ENCODE peak calls at places on chromosomes 6 and 20, in four cellular contexts. I, K, T and R are unnamed samples.

GRCh38 chr6:54515013-54515412 is 206.8 kb downstream of the TINAG start:
- DNase-seq in I (no peak), K (peak), T (no peak), R (no peak)

GRCh38 chr20:41150664-41151063 is 13.3 kb downstream of the PLCG1 start:
- DNase-seq in I (peak), K (no peak), T (peak), R (no peak)

GRCh38 chr20:39264506-39265172 is 302.5 kb downstream of the DHX35 start:
- DNase-seq in T (peak), K (peak), I (peak), R (peak)

GRCh38 chr6:15621203-15622044 is 41.4 kb downstream of the DTNBP1 start:
- DNase-seq in K (no peak), I (peak), T (peak), R (no peak)

GRCh38 chr6:162728177-162728571 is 400 bp downstream of the PACRG start:
- DNase-seq in K (no peak), T (no peak), I (no peak), R (no peak)

GRCh38 chr20:3383878-3384495 is 23.5 kb downstream of the DNAAF9 start:
- DNase-seq in T (no peak), I (no peak), K (no peak), R (no peak)

GRCh38 chr6:54516331-54516730 is 208.1 kb downstream of the TINAG start:
- DNase-seq in I (no peak), K (no peak), T (no peak), R (no peak)

GRCh38 chr6:54194067-54194466 is 82.8 kb downstream of the MLIP start:
- DNase-seq in I (no peak), K (peak), T (no peak), R (no peak)

GRCh38 chr20:58818585-58819285 is 32.0 kb downstream of the GNAS-AS1 start:
- DNase-seq in K (peak), I (no peak), T (no peak), R (no peak)

GRCh38 chr6:163415176-163415619 is 680 bp downstream of the QKI start:
- DNase-seq in K (no peak), I (no peak), T (peak), R (no peak)

GRCh38 chr6:138476116-138476515 is 23.2 kb downstream of the NHSL1 start:
- DNase-seq in K (no peak), I (no peak), T (no peak), R (no peak)

GRCh38 chr6:168179133-168179532 is 100.1 kb upstream of the FRMD1 start:
- DNase-seq in K (no peak), T (no peak), I (no peak), R (no peak)

GRCh38 chr6:79586548-79586947 is 44.6 kb upstream of the SH3BGRL2 start:
- DNase-seq in I (peak), K (peak), T (peak), R (no peak)

GRCh38 chr6:84623956-84624680 is 140.3 kb downstream of the TBX18 start:
- DNase-seq in T (no peak), I (no peak), K (peak), R (no peak)

GRCh38 chr6:157724138-157724537 is 98.9 kb upstream of the SNX9 start:
- DNase-seq in I (no peak), T (no peak), K (no peak), R (no peak)

GRCh38 chr20:14957416-14957815 is 620.0 kb upstream of the FLRT3 start:
- DNase-seq in T (no peak), K (no peak), I (no peak), R (no peak)
- TF ChIP-seq CTCF in T (no peak), K (no peak), I (no peak), R (no peak)

DNA sequence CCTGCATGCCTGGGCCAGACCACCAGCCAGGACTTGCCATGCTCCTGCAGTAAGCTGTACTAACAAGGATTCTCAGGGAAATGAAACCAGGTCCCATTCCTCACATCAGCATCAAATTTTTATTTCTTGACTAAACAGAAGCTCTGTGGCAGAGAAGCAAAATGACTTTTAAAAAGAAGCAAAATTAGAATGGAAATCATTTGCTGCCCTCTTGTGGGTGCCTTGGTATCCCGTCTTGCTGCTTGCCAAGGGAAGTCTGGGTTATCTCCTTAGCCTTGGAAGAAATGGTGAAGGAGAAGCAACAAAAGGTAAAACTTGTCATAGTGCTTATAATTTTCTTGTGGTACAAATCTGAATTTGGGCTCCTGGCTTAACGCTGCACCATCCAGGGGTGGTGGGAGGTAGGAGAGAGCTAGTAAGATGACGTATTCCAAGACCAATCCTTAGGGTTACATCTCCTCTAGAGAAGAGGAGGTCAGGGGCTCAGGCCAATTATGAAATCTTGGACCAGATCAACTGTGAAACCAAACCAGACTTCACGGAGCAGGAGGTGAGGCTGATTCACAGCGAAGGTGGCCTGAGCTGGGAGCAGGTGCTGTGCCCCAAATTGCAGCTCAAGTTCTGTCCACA is 107.5 kb downstream of the FAXC start:
- DNase-seq in I (peak), T (peak), K (peak), R (no peak)
- TF ChIP-seq CTCF in I (peak), T (peak), K (peak), R (peak)

GRCh38 chr6:134577998-134578397 is 260.1 kb upstream of the SGK1 start:
- DNase-seq in K (no peak), T (no peak), I (no peak), R (no peak)
- TF ChIP-seq CTCF in K (no peak), T (no peak), I (no peak), R (no peak)

GRCh38 chr20:50133474-50134217 is 19.9 kb downstream of the PEDS1 start:
- DNase-seq in K (no peak), T (no peak), I (no peak), R (no peak)
- TF ChIP-seq CTCF in K (no peak), T (no peak), I (no peak), R (peak)

GRCh38 chr6:32195902-32196681 is 3.6 kb upstream of the GPSM3 start:
- DNase-seq in I (peak), K (peak), T (peak), R (peak)

GRCh38 chr6:32194825-32195651 is 2.6 kb upstream of the GPSM3 start:
- DNase-seq in I (peak), T (no peak), K (peak), R (no peak)

GRCh38 chr6:32194388-32194787 is 1.9 kb upstream of the GPSM3 start:
- DNase-seq in K (no peak), T (no peak), I (no peak), R (no peak)

GRCh38 chr6:32196682-32197616 is 4.5 kb upstream of the GPSM3 start:
- DNase-seq in K (no peak), I (no peak), T (peak), R (no peak)

GRCh38 chr6:32195652-32195901 is 3.1 kb upstream of the GPSM3 start:
- DNase-seq in I (peak), K (peak), T (peak), R (peak)
- TF ChIP-seq CTCF in I (no peak), K (no peak), T (peak), R (peak)